ENCODE peak calls at places on chromosomes 13 and 19, in four cellular contexts. A is right lobe of liver, T is H54, G is HCT116. N is an unnamed sample.

GRCh38 chr13:113728571-113729054 is 30.4 kb upstream of the TMEM255B start:
- DNase-seq in T (no peak), G (no peak), A (no peak), N (no peak)

GRCh38 chr13:99721606-99722384 is 220.5 kb downstream of the TM9SF2 start:
- DNase-seq in G (no peak), T (peak), A (no peak), N (no peak)

GRCh38 chr19:57560049-57560491 is 407 bp upstream of the ZNF550 start:
- DNase-seq in G (no peak), T (peak), A (no peak), N (peak)

GRCh38 chr13:50370303-50370950 is 355.2 kb downstream of the KCNRG start:
- DNase-seq in T (no peak), A (no peak), G (no peak), N (no peak)

GRCh38 chr13:99009987-99010551 is 32.2 kb upstream of the DOCK9 start:
- DNase-seq in A (no peak), G (no peak), T (no peak), N (no peak)

GRCh38 chr19:51803965-51804364 is 9.0 kb downstream of the FPR3 start:
- DNase-seq in T (no peak), A (no peak), G (no peak), N (no peak)

GRCh38 chr19:56170261-56170660 is 5.5 kb upstream of the GALP start:
- DNase-seq in T (peak), G (no peak), A (no peak), N (no peak)

GRCh38 chr13:19766637-19767036 is 16.1 kb downstream of the PSPC1 start:
- DNase-seq in A (no peak), T (no peak), G (no peak), N (no peak)

GRCh38 chr19:40756502-40757110 is 5.6 kb downstream of the SNRPA start:
- DNase-seq in T (no peak), G (no peak), A (no peak), N (no peak)

GRCh38 chr13:20487927-20488326 is 37.7 kb downstream of the CRYL1 start:
- DNase-seq in G (no peak), A (no peak), T (no peak), N (no peak)

GRCh38 chr13:46359731-46360130 is 27.3 kb downstream of the RUBCNL start:
- DNase-seq in G (no peak), T (no peak), A (no peak), N (no peak)

GRCh38 chr13:69683921-69684663 is 423.5 kb upstream of the ATXN8OS start:
- DNase-seq in G (no peak), T (no peak), A (no peak), N (no peak)

GRCh38 chr19:14393303-14393702 is 12.1 kb downstream of the ADGRE5 start:
- DNase-seq in G (no peak), T (no peak), A (no peak), N (no peak)

GRCh38 chr13:73317140-73317539 is 258.3 kb downstream of the KLF5 start:
- DNase-seq in G (no peak), T (no peak), A (no peak), N (no peak)

GRCh38 chr13:77384999-77385398 is 58.1 kb upstream of the MYCBP2 start:
- DNase-seq in T (no peak), A (no peak), G (no peak), N (no peak)

GRCh38 chr13:41981961-41982723 is 21.2 kb upstream of the VWA8 start:
- DNase-seq in G (no peak), A (no peak), T (no peak), N (no peak)

GRCh38 chr19:42253245-42254082 is 1.5 kb downstream of the ERF start:
- DNase-seq in T (no peak), A (peak), G (no peak), N (no peak)

GRCh38 chr19:9621156-9622037 is at the start of gene ZNF561:
- DNase-seq in A (peak), G (peak), T (peak), N (peak)

GRCh38 chr13:56166864-56167263 is 973.9 kb upstream of the PRR20A start:
- DNase-seq in T (no peak), G (no peak), A (no peak), N (no peak)

GRCh38 chr19:6232567-6232966 is 47.2 kb downstream of the MLLT1 start:
- DNase-seq in A (peak), G (no peak), T (peak), N (no peak)

GRCh38 chr19:32661318-32661717 is 13.7 kb downstream of the ANKRD27 start:
- DNase-seq in G (no peak), T (no peak), A (no peak), N (no peak)

DNA sequence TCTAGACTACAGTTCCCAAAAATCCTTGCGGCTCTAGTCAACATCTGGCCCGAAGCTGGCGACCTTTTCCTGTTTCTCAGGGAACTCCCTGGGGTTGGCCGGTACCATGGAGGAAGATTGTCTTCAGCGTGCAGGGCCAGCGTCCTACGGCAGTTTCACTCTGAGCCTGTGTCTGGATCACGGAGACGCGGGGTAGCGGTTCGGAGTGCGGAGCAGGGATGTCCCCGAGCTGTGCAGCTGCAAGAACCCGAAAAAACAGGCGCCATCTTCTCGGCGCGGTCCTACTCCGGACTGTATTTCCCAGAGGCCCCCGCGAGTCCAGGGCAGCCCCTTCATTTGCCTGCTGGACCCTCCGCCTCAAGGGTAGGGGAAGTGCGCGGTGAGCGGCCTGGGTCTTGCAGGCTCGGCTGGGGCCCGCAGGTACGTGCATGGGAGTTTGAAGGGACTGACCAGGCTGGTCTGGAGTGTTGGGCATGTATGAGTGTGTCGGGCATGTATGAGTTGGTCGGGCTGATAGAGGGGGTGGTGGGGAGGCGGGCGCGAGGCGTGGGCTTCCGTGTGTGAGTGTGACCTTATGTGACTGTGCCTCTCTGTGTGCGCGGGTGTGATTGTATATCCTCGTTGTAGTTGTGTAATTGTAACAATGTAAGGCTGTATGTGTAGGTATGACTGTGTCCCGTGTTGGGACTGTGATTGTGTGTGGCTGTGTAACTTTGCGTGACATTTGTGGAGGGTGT is at the start of gene ZNF383:
- DNase-seq in A (peak), G (peak), T (peak), N (peak)
- TF ChIP-seq POLR2A in A (peak), G (peak), T (peak), N (peak)

DNA sequence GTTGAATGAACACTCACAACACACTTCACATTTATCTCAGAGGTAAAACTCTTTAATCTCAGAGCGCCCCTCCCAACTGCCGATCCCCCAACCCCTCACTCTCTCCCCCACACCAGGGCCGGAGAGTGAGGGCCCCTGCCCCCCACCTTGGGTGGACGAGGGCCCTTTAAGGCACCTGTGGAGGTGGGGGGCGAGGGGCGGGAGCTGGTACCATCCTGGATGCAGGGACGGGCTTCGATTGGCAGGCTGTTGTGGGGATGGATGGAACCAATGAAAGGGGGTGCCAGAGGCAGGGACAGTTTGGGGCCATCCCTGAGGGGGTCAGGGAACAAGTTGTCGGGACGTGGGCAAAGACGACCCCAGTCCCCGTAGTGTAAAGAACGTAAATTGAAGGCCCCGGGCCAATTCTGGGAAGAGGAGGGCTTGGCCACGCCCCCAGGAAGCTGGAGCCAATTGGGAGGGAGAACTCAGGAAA is 1.7 kb upstream of the PNKP start:
- DNase-seq in A (no peak), G (no peak), T (no peak), N (no peak)
- TF ChIP-seq POLR2A in A (no peak), G (no peak), T (peak), N (no peak)

GRCh38 chr19:8363803-8364771 is at the start of gene ANGPTL4:
- DNase-seq in T (peak), G (peak), A (peak), N (peak)
- TF ChIP-seq POLR2A in T (peak), G (peak), A (peak), N (peak)

GRCh38 chr19:17304386-17305047 is 1.2 kb upstream of the MRPL34 start:
- DNase-seq in G (no peak), T (no peak), A (no peak), N (peak)

GRCh38 chr19:17302391-17303166 is 646 bp downstream of the ABHD8 start:
- DNase-seq in T (no peak), A (no peak), G (no peak), N (no peak)

GRCh38 chr19:17305211-17305516 is 508 bp upstream of the MRPL34 start:
- DNase-seq in G (no peak), A (no peak), T (no peak), N (no peak)

GRCh38 chr19:17303940-17304267 is 679 bp upstream of the ABHD8 start:
- DNase-seq in G (no peak), A (no peak), T (no peak), N (no peak)

DNA sequence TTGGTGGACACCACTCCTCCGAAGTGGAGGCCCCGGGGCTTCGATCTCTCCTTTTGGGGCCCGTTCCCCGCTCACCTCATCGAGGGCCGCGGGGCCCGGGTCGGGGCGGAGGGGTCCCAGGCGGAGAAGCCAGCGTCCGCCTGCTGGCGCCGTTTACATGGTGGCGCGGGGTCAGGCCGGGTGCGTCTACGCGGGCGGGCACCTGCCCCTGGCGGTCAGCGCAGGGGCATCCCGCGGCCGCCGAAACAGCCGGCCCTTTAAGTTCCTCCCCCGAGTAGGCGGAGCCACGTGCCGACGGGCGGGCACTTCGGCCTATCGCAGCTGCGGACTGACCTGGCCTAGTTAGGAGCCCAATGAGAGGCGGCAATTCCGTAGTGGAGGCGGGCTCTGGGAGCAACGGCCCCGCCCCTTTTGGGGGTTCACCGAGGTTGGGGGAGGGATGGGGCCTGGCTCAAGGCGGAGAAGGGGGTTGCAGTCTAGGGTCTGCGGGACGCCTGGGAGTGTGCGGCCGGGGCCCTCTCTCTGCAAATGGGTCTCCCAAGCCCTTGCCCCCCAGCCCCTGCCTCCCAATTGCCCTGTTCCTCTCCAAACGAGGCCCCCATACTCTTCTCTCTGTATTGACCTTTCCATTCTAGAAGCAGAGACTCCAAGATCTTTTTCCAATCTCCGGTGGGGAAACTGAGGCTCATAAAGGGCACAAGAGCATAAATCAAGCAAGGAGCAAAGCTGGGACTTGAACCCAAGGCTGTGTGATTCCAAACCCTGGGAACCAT is at the start of gene ABHD8:
- DNase-seq in G (peak), T (peak), A (peak), N (peak)
- TF ChIP-seq POLR2A in G (peak), T (peak), A (peak), N (peak)

GRCh38 chr13:30463820-30464495 is 1.8 kb downstream of the HMGB1 start:
- DNase-seq in G (no peak), A (peak), T (no peak), N (peak)
- TF ChIP-seq POLR2A in G (no peak), A (no peak), T (no peak), N (no peak)

DNA sequence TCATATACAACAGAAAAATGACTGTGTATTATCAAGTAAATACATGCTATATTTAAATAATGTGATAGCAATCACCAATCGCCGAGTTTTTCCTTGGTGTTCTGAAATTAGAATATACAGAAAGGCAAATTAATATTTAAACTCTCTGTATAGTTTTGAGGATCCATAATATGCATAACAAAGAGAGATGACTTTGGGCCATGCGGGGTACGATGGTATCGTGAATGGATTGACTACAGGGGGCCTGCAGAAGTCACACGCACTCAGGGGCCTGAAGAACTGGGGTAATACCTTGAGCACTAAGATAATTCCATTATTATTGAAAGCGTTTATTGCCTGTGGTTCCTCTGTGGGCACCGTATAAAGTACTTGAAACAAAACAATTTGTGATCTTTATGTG is 314.0 kb downstream of the TEX29 start:
- DNase-seq in G (no peak), A (no peak), T (no peak), N (no peak)
- TF ChIP-seq POLR2A in G (no peak), A (no peak), T (no peak), N (no peak)

DNA sequence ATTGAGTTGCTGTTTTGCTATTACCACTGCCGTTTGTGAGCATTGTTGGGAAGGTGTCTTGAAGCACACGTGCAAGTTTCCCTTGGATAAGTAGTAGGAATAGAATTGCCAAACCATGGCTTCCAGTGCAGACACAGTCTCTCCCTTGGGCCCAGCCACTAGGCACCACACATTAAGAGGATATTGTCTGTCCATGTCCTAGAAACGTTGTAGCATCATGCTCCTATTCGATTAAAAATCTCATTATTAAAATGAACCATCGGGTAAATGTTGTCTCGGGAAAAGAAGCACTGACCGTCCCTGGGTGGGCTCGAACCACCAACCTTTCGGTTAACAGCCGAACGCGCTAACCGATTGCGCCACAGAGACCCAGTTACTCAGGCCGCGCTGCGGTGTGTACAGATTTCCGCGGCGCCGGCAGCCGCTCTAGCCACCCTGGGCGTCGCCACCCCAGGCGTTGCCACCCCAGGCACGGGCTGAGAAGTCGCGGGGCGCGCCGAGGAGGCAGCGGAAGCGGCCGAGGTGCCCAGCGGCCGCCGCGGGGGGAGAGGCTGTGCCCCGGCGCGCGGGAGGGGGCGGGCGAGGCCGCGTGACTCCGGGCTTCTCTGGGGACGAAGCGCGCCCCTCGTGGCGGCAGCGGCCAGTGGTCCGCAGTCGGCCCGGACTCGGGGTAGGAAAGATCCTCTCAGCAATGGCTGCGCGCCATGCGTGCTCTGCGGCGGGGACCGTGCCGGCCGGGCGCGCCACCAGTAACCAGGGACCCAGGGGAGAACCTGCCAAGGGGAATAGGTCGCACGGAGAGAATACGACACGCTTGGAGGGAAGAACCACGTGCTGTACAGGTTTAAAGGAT is 56.2 kb downstream of the USPL1 start:
- DNase-seq in T (peak), G (peak), A (peak), N (peak)
- TF ChIP-seq POLR2A in T (no peak), G (peak), A (peak), N (no peak)